ENCODE peak calls at places on chromosomes 6 and 20, in six cellular contexts. C is psoas muscle, N is GM03348, U is aorta, W is fibroblast of the aortic adventitia, D is NCI-H1417. K is an unnamed sample.

GRCh38 chr6:107879912-107880311 is 55.8 kb upstream of the SCML4 start:
- DNase-seq in D (no peak), U (no peak), W (no peak), C (no peak), N (no peak), K (peak; percentile 42)

GRCh38 chr20:46705378-46705729 is 4.1 kb upstream of the SLC2A10 start:
- DNase-seq in D (no peak), W (peak; percentile 64), U (no peak), N (peak; percentile 78), C (no peak), K (peak; percentile 97)

GRCh38 chr6:14455942-14456648 is 338.5 kb downstream of the CD83 start:
- DNase-seq in U (no peak), C (no peak), D (no peak), N (no peak), W (no peak), K (no peak)

GRCh38 chr6:140670013-140670412 is 1295.6 kb upstream of the CITED2 start:
- DNase-seq in D (no peak), N (no peak), W (peak; percentile 58), C (no peak), U (no peak), K (peak; percentile 37)

GRCh38 chr6:170369439-170369838 is 62.9 kb downstream of the FAM120B start:
- DNase-seq in U (no peak), W (no peak), C (no peak), D (no peak), N (no peak), K (no peak)

GRCh38 chr20:45044084-45044573 is 56.8 kb downstream of the KCNS1 start:
- DNase-seq in W (peak; percentile 90), N (peak; percentile 71), D (peak; percentile 60), C (no peak), U (no peak), K (peak; percentile 83)

GRCh38 chr6:116170358-116171057 is 44.6 kb upstream of the COL10A1 start:
- DNase-seq in U (no peak), N (no peak), D (no peak), C (no peak), W (no peak), K (no peak)

GRCh38 chr6:168597471-168597875 is 156.5 kb downstream of the SMOC2 start:
- DNase-seq in N (no peak), D (peak; percentile 31), C (no peak), U (peak; percentile 7), W (no peak), K (no peak)

GRCh38 chr20:11454966-11455799 is 462.5 kb upstream of the BTBD3 start:
- DNase-seq in C (no peak), U (no peak), W (peak; percentile 68), D (no peak), N (peak; percentile 53), K (peak; percentile 77)

GRCh38 chr6:134282816-134283215 is 35.1 kb downstream of the SGK1 start:
- DNase-seq in N (no peak), W (no peak), U (no peak), D (no peak), C (no peak), K (no peak)

GRCh38 chr20:35618372-35619131 is 2.9 kb downstream of the SPAG4 start:
- DNase-seq in C (no peak), U (peak; percentile 79), W (peak; percentile 31), N (peak; percentile 44), D (peak; percentile 60), K (peak; percentile 19)

GRCh38 chr20:34532751-34533150 is 16.5 kb downstream of the DYNLRB1 start:
- DNase-seq in W (no peak), U (no peak), N (no peak), C (no peak), D (no peak), K (no peak)

GRCh38 chr6:158769696-158770446 is 49.3 kb downstream of the EZR start:
- DNase-seq in C (peak; percentile 31), W (no peak), U (no peak), N (no peak), D (peak; percentile 82), K (no peak)

GRCh38 chr6:160431231-160431630 is 83.1 kb downstream of the SLC22A3 start:
- DNase-seq in D (no peak), C (peak; percentile 53), N (peak; percentile 47), U (no peak), W (peak; percentile 100), K (peak; percentile 95)